ENCODE peak calls at places on chromosomes 1 and 21, in six cellular contexts. N is ELR; U is ureter; S is D341Med; V is stimulated activated naive CD8-positive, alpha-beta T cell treated with anti-CD3 and anti-CD28 coated beads, Interleukin-15, amount 100 ng/mL, for 72 hours; R is stimulated activated CD8-positive, alpha-beta memory T cell treated with anti-CD3 and anti-CD28 coated beads, Interleukin-7, amount 100 ng/mL, for 24 hours. L is an unnamed sample.

GRCh38 chr1:24695202-24695974 is 49.9 kb upstream of the CLIC4 start:
- DNase-seq in N (no peak), U (no peak), S (no peak), V (no peak), R (no peak), L (no peak)

GRCh38 chr1:157992813-157993178 is 649 bp upstream of the KIRREL1 start:
- DNase-seq in N (no peak), U (no peak), S (no peak), V (no peak), R (no peak), L (no peak)

GRCh38 chr1:178060789-178061556 is 32.9 kb upstream of the RASAL2 start:
- DNase-seq in N (peak; percentile 76), U (no peak), S (no peak), V (no peak), R (no peak), L (no peak)

GRCh38 chr1:30161953-30162352 is 561.4 kb downstream of the MATN1 start:
- DNase-seq in N (no peak), U (no peak), S (no peak), V (no peak), R (no peak), L (no peak)

GRCh38 chr21:34788879-34789278 is 120.1 kb downstream of the CLIC6 start:
- DNase-seq in N (no peak), U (no peak), S (no peak), V (no peak), R (no peak), L (no peak)

GRCh38 chr1:3158329-3158728 is 89.3 kb downstream of the PRDM16 start:
- DNase-seq in N (no peak), U (no peak), S (no peak), V (no peak), R (no peak), L (no peak)

GRCh38 chr1:48246727-48247126 is 24.2 kb downstream of the SLC5A9 start:
- DNase-seq in N (no peak), U (peak; percentile 66), S (no peak), V (no peak), R (no peak), L (no peak)

GRCh38 chr1:214445201-214445600 is 106.2 kb downstream of the PTPN14 start:
- DNase-seq in N (peak; percentile 50), U (no peak), S (no peak), V (no peak), R (no peak), L (no peak)

GRCh38 chr1:59354754-59355337 is 58.0 kb downstream of the FGGY start:
- DNase-seq in N (no peak), U (no peak), S (no peak), V (peak; percentile 43), R (no peak), L (no peak)

GRCh38 chr1:3504151-3504822 is 49.8 kb downstream of the ARHGEF16 start:
- DNase-seq in N (peak; percentile 97), U (no peak), S (no peak), V (no peak), R (no peak), L (no peak)

GRCh38 chr1:205355054-205355453 is 1.7 kb downstream of the KLHDC8A start:
- DNase-seq in N (no peak), U (no peak), S (no peak), V (no peak), R (no peak), L (no peak)

GRCh38 chr21:37447288-37447936 is 80.8 kb downstream of the DYRK1A start:
- DNase-seq in N (no peak), U (no peak), S (no peak), V (no peak), R (no peak), L (no peak)

GRCh38 chr1:115323366-115324004 is 14.6 kb downstream of the NGF start:
- DNase-seq in N (peak; percentile 71), U (no peak), S (no peak), V (no peak), R (no peak), L (no peak)

GRCh38 chr1:189226779-189227178 is 1250.9 kb downstream of the BRINP3 start:
- DNase-seq in N (no peak), U (no peak), S (no peak), V (no peak), R (no peak), L (no peak)

GRCh38 chr1:155012052-155012546 is 9.5 kb downstream of the ZBTB7B start:
- DNase-seq in N (no peak), U (peak; percentile 94), S (peak; percentile 96), V (no peak), R (no peak), L (no peak)

L was measured in stimulated activated CD4-positive, alpha-beta T cell treated with anti-CD3 and anti-CD28 coated beads, Interleukin-15, amount 100 ng/mL, for 48 hours.